ENCODE peak calls at places on chromosomes 5 and 9, in nine cellular contexts. One of them, this sample, is unnamed.

GRCh38 chr5:168612123-168612522 is 33.0 kb upstream of the PANK3 start:
- DNase-seq in H9: no peak
- DNase-seq in H54: no peak
- DNase-seq in stimulated activated CD4-positive, alpha-beta T cell treated with anti-CD3 and anti-CD28 coated beads, TNF-alpha, amount 100 ng/mL, for 24 hours: no peak
- DNase-seq in GM06990: no peak
- DNase-seq in CD8-positive, alpha-beta memory T cell: no peak
- DNase-seq in psoas muscle: no peak
- DNase-seq in left cardiac atrium: no peak
- DNase-seq in CD8-positive, alpha-beta T cell: no peak
- DNase-seq in this sample: no peak

GRCh38 chr9:2299843-2300205 is 284.7 kb downstream of the SMARCA2 start:
- DNase-seq in H54: no peak
- DNase-seq in CD8-positive, alpha-beta memory T cell: no peak
- DNase-seq in stimulated activated CD4-positive, alpha-beta T cell treated with anti-CD3 and anti-CD28 coated beads, TNF-alpha, amount 100 ng/mL, for 24 hours: no peak
- DNase-seq in CD8-positive, alpha-beta T cell: no peak
- DNase-seq in H9: no peak
- DNase-seq in GM06990: no peak
- DNase-seq in left cardiac atrium: no peak
- DNase-seq in psoas muscle: no peak
- DNase-seq in this sample: no peak

GRCh38 chr9:92759446-92759845 is 5.2 kb downstream of the BICD2 start:
- DNase-seq in psoas muscle: no peak
- DNase-seq in H54: no peak
- DNase-seq in CD8-positive, alpha-beta memory T cell: no peak
- DNase-seq in left cardiac atrium: no peak
- DNase-seq in H9: no peak
- DNase-seq in GM06990: no peak
- DNase-seq in CD8-positive, alpha-beta T cell: no peak
- DNase-seq in stimulated activated CD4-positive, alpha-beta T cell treated with anti-CD3 and anti-CD28 coated beads, TNF-alpha, amount 100 ng/mL, for 24 hours: no peak
- DNase-seq in this sample: no peak

GRCh38 chr9:91177661-91178280 is 183.9 kb downstream of the AUH start:
- DNase-seq in GM06990: no peak
- DNase-seq in H54: no peak
- DNase-seq in H9: no peak
- DNase-seq in CD8-positive, alpha-beta T cell: no peak
- DNase-seq in CD8-positive, alpha-beta memory T cell: no peak
- DNase-seq in stimulated activated CD4-positive, alpha-beta T cell treated with anti-CD3 and anti-CD28 coated beads, TNF-alpha, amount 100 ng/mL, for 24 hours: no peak
- DNase-seq in psoas muscle: no peak
- DNase-seq in left cardiac atrium: no peak
- DNase-seq in this sample: no peak

GRCh38 chr5:74063346-74063745 is 437.4 kb downstream of the ARHGEF28 start:
- DNase-seq in CD8-positive, alpha-beta memory T cell: no peak
- DNase-seq in CD8-positive, alpha-beta T cell: no peak
- DNase-seq in stimulated activated CD4-positive, alpha-beta T cell treated with anti-CD3 and anti-CD28 coated beads, TNF-alpha, amount 100 ng/mL, for 24 hours: no peak
- DNase-seq in GM06990: no peak
- DNase-seq in H9: no peak
- DNase-seq in left cardiac atrium: no peak
- DNase-seq in psoas muscle: no peak
- DNase-seq in H54: no peak
- DNase-seq in this sample: no peak

GRCh38 chr9:4328723-4329122 is 28.9 kb upstream of the GLIS3 start:
- DNase-seq in CD8-positive, alpha-beta memory T cell: no peak
- DNase-seq in stimulated activated CD4-positive, alpha-beta T cell treated with anti-CD3 and anti-CD28 coated beads, TNF-alpha, amount 100 ng/mL, for 24 hours: no peak
- DNase-seq in H9: no peak
- DNase-seq in H54: no peak
- DNase-seq in psoas muscle: no peak
- DNase-seq in CD8-positive, alpha-beta T cell: no peak
- DNase-seq in GM06990: no peak
- DNase-seq in left cardiac atrium: no peak
- DNase-seq in this sample: no peak

GRCh38 chr9:138023394-138024124 is 146.0 kb downstream of the CACNA1B start:
- DNase-seq in GM06990: no peak
- DNase-seq in CD8-positive, alpha-beta memory T cell: no peak
- DNase-seq in H9: peak
- DNase-seq in stimulated activated CD4-positive, alpha-beta T cell treated with anti-CD3 and anti-CD28 coated beads, TNF-alpha, amount 100 ng/mL, for 24 hours: no peak
- DNase-seq in H54: no peak
- DNase-seq in left cardiac atrium: no peak
- DNase-seq in CD8-positive, alpha-beta T cell: no peak
- DNase-seq in psoas muscle: peak
- DNase-seq in this sample: no peak

GRCh38 chr9:94639045-94639995 is at the start of gene FBP1:
- DNase-seq in H54: no peak
- DNase-seq in psoas muscle: peak
- DNase-seq in left cardiac atrium: peak
- DNase-seq in CD8-positive, alpha-beta T cell: peak
- DNase-seq in CD8-positive, alpha-beta memory T cell: peak
- DNase-seq in H9: peak
- DNase-seq in GM06990: peak
- DNase-seq in stimulated activated CD4-positive, alpha-beta T cell treated with anti-CD3 and anti-CD28 coated beads, TNF-alpha, amount 100 ng/mL, for 24 hours: no peak
- DNase-seq in this sample: no peak

GRCh38 chr9:88628811-88629210 is 93.8 kb downstream of the NXNL2 start:
- DNase-seq in H9: no peak
- DNase-seq in GM06990: no peak
- DNase-seq in CD8-positive, alpha-beta memory T cell: no peak
- DNase-seq in left cardiac atrium: no peak
- DNase-seq in stimulated activated CD4-positive, alpha-beta T cell treated with anti-CD3 and anti-CD28 coated beads, TNF-alpha, amount 100 ng/mL, for 24 hours: no peak
- DNase-seq in psoas muscle: no peak
- DNase-seq in CD8-positive, alpha-beta T cell: no peak
- DNase-seq in H54: no peak
- DNase-seq in this sample: no peak

GRCh38 chr9:134822541-134822940 is 58.1 kb upstream of the FCN2 start:
- DNase-seq in GM06990: no peak
- DNase-seq in CD8-positive, alpha-beta memory T cell: no peak
- DNase-seq in stimulated activated CD4-positive, alpha-beta T cell treated with anti-CD3 and anti-CD28 coated beads, TNF-alpha, amount 100 ng/mL, for 24 hours: no peak
- DNase-seq in H54: no peak
- DNase-seq in CD8-positive, alpha-beta T cell: no peak
- DNase-seq in H9: no peak
- DNase-seq in left cardiac atrium: no peak
- DNase-seq in psoas muscle: no peak
- DNase-seq in this sample: no peak

GRCh38 chr5:62731011-62731410 is 152.4 kb downstream of the LRRC70 start:
- DNase-seq in psoas muscle: no peak
- DNase-seq in CD8-positive, alpha-beta T cell: no peak
- DNase-seq in H9: no peak
- DNase-seq in GM06990: no peak
- DNase-seq in left cardiac atrium: no peak
- DNase-seq in H54: no peak
- DNase-seq in CD8-positive, alpha-beta memory T cell: no peak
- DNase-seq in stimulated activated CD4-positive, alpha-beta T cell treated with anti-CD3 and anti-CD28 coated beads, TNF-alpha, amount 100 ng/mL, for 24 hours: no peak
- DNase-seq in this sample: no peak

GRCh38 chr9:89359636-89360315 is 41.5 kb downstream of the SECISBP2 start:
- DNase-seq in H54: no peak
- DNase-seq in CD8-positive, alpha-beta memory T cell: no peak
- DNase-seq in psoas muscle: no peak
- DNase-seq in CD8-positive, alpha-beta T cell: no peak
- DNase-seq in GM06990: no peak
- DNase-seq in left cardiac atrium: peak
- DNase-seq in H9: peak
- DNase-seq in stimulated activated CD4-positive, alpha-beta T cell treated with anti-CD3 and anti-CD28 coated beads, TNF-alpha, amount 100 ng/mL, for 24 hours: no peak
- DNase-seq in this sample: no peak

GRCh38 chr5:74667396-74667795 is 17.6 kb upstream of the HEXB start:
- DNase-seq in psoas muscle: no peak
- DNase-seq in CD8-positive, alpha-beta T cell: no peak
- DNase-seq in H9: no peak
- DNase-seq in stimulated activated CD4-positive, alpha-beta T cell treated with anti-CD3 and anti-CD28 coated beads, TNF-alpha, amount 100 ng/mL, for 24 hours: no peak
- DNase-seq in GM06990: no peak
- DNase-seq in left cardiac atrium: no peak
- DNase-seq in CD8-positive, alpha-beta memory T cell: no peak
- DNase-seq in H54: no peak
- DNase-seq in this sample: no peak

GRCh38 chr5:21097661-21098060 is 1109.7 kb upstream of the CDH18 start:
- DNase-seq in psoas muscle: no peak
- DNase-seq in H9: no peak
- DNase-seq in H54: no peak
- DNase-seq in CD8-positive, alpha-beta T cell: no peak
- DNase-seq in left cardiac atrium: no peak
- DNase-seq in CD8-positive, alpha-beta memory T cell: no peak
- DNase-seq in stimulated activated CD4-positive, alpha-beta T cell treated with anti-CD3 and anti-CD28 coated beads, TNF-alpha, amount 100 ng/mL, for 24 hours: no peak
- DNase-seq in GM06990: no peak
- DNase-seq in this sample: no peak

GRCh38 chr9:124835026-124835501 is 18.2 kb upstream of the WDR38 start:
- DNase-seq in CD8-positive, alpha-beta T cell: no peak
- DNase-seq in stimulated activated CD4-positive, alpha-beta T cell treated with anti-CD3 and anti-CD28 coated beads, TNF-alpha, amount 100 ng/mL, for 24 hours: no peak
- DNase-seq in H54: peak
- DNase-seq in left cardiac atrium: peak
- DNase-seq in GM06990: no peak
- DNase-seq in H9: no peak
- DNase-seq in CD8-positive, alpha-beta memory T cell: no peak
- DNase-seq in psoas muscle: peak
- DNase-seq in this sample: no peak

GRCh38 chr9:122164286-122164685 is 4.6 kb downstream of the MORN5 start:
- DNase-seq in H54: no peak
- DNase-seq in H9: no peak
- DNase-seq in CD8-positive, alpha-beta T cell: no peak
- DNase-seq in GM06990: no peak
- DNase-seq in stimulated activated CD4-positive, alpha-beta T cell treated with anti-CD3 and anti-CD28 coated beads, TNF-alpha, amount 100 ng/mL, for 24 hours: no peak
- DNase-seq in CD8-positive, alpha-beta memory T cell: no peak
- DNase-seq in psoas muscle: no peak
- DNase-seq in left cardiac atrium: no peak
- DNase-seq in this sample: no peak

GRCh38 chr5:171743786-171744076 is 41.9 kb upstream of the SMIM23 start:
- DNase-seq in CD8-positive, alpha-beta memory T cell: no peak
- DNase-seq in left cardiac atrium: no peak
- DNase-seq in stimulated activated CD4-positive, alpha-beta T cell treated with anti-CD3 and anti-CD28 coated beads, TNF-alpha, amount 100 ng/mL, for 24 hours: no peak
- DNase-seq in psoas muscle: no peak
- DNase-seq in CD8-positive, alpha-beta T cell: no peak
- DNase-seq in H9: no peak
- DNase-seq in GM06990: no peak
- DNase-seq in H54: no peak
- DNase-seq in this sample: no peak

GRCh38 chr5:133611357-133612020 is 852 bp downstream of the FSTL4 start:
- DNase-seq in psoas muscle: no peak
- DNase-seq in GM06990: peak
- DNase-seq in CD8-positive, alpha-beta T cell: no peak
- DNase-seq in CD8-positive, alpha-beta memory T cell: no peak
- DNase-seq in H9: no peak
- DNase-seq in stimulated activated CD4-positive, alpha-beta T cell treated with anti-CD3 and anti-CD28 coated beads, TNF-alpha, amount 100 ng/mL, for 24 hours: no peak
- DNase-seq in H54: no peak
- DNase-seq in left cardiac atrium: no peak
- DNase-seq in this sample: no peak

GRCh38 chr5:136113606-136114005 is 19.0 kb upstream of the SMAD5 start:
- DNase-seq in H9: no peak
- DNase-seq in CD8-positive, alpha-beta memory T cell: no peak
- DNase-seq in H54: no peak
- DNase-seq in psoas muscle: no peak
- DNase-seq in GM06990: no peak
- DNase-seq in CD8-positive, alpha-beta T cell: no peak
- DNase-seq in left cardiac atrium: no peak
- DNase-seq in stimulated activated CD4-positive, alpha-beta T cell treated with anti-CD3 and anti-CD28 coated beads, TNF-alpha, amount 100 ng/mL, for 24 hours: no peak
- DNase-seq in this sample: no peak

GRCh38 chr9:73371801-73372200 is 220.1 kb downstream of the ANXA1 start:
- DNase-seq in H54: no peak
- DNase-seq in GM06990: no peak
- DNase-seq in CD8-positive, alpha-beta memory T cell: no peak
- DNase-seq in CD8-positive, alpha-beta T cell: no peak
- DNase-seq in left cardiac atrium: no peak
- DNase-seq in stimulated activated CD4-positive, alpha-beta T cell treated with anti-CD3 and anti-CD28 coated beads, TNF-alpha, amount 100 ng/mL, for 24 hours: no peak
- DNase-seq in psoas muscle: no peak
- DNase-seq in H9: no peak
- DNase-seq in this sample: no peak

GRCh38 chr5:133993152-133993548 is 11.6 kb downstream of the VDAC1 start:
- DNase-seq in psoas muscle: no peak
- DNase-seq in stimulated activated CD4-positive, alpha-beta T cell treated with anti-CD3 and anti-CD28 coated beads, TNF-alpha, amount 100 ng/mL, for 24 hours: no peak
- DNase-seq in H54: no peak
- DNase-seq in H9: no peak
- DNase-seq in CD8-positive, alpha-beta memory T cell: no peak
- DNase-seq in CD8-positive, alpha-beta T cell: no peak
- DNase-seq in GM06990: no peak
- DNase-seq in left cardiac atrium: no peak
- DNase-seq in this sample: no peak

GRCh38 chr5:138110266-138110963 is 26.6 kb downstream of the WNT8A start:
- DNase-seq in H9: no peak
- DNase-seq in stimulated activated CD4-positive, alpha-beta T cell treated with anti-CD3 and anti-CD28 coated beads, TNF-alpha, amount 100 ng/mL, for 24 hours: no peak
- DNase-seq in H54: no peak
- DNase-seq in CD8-positive, alpha-beta memory T cell: no peak
- DNase-seq in GM06990: no peak
- DNase-seq in left cardiac atrium: no peak
- DNase-seq in psoas muscle: no peak
- DNase-seq in CD8-positive, alpha-beta T cell: no peak
- DNase-seq in this sample: no peak

GRCh38 chr5:72485366-72486052 is 21.7 kb downstream of the ZNF366 start:
- DNase-seq in GM06990: no peak
- DNase-seq in H54: no peak
- DNase-seq in CD8-positive, alpha-beta T cell: no peak
- DNase-seq in stimulated activated CD4-positive, alpha-beta T cell treated with anti-CD3 and anti-CD28 coated beads, TNF-alpha, amount 100 ng/mL, for 24 hours: no peak
- DNase-seq in left cardiac atrium: no peak
- DNase-seq in H9: no peak
- DNase-seq in CD8-positive, alpha-beta memory T cell: no peak
- DNase-seq in psoas muscle: no peak
- DNase-seq in this sample: no peak

GRCh38 chr5:169126376-169127043 is 174.4 kb downstream of the SLIT3 start:
- DNase-seq in stimulated activated CD4-positive, alpha-beta T cell treated with anti-CD3 and anti-CD28 coated beads, TNF-alpha, amount 100 ng/mL, for 24 hours: no peak
- DNase-seq in CD8-positive, alpha-beta T cell: no peak
- DNase-seq in CD8-positive, alpha-beta memory T cell: no peak
- DNase-seq in GM06990: no peak
- DNase-seq in psoas muscle: no peak
- DNase-seq in left cardiac atrium: no peak
- DNase-seq in H9: no peak
- DNase-seq in H54: no peak
- DNase-seq in this sample: no peak

GRCh38 chr9:91690540-91691249 is 259.3 kb downstream of the ROR2 start:
- DNase-seq in GM06990: no peak
- DNase-seq in stimulated activated CD4-positive, alpha-beta T cell treated with anti-CD3 and anti-CD28 coated beads, TNF-alpha, amount 100 ng/mL, for 24 hours: no peak
- DNase-seq in psoas muscle: no peak
- DNase-seq in left cardiac atrium: no peak
- DNase-seq in H54: no peak
- DNase-seq in CD8-positive, alpha-beta memory T cell: no peak
- DNase-seq in CD8-positive, alpha-beta T cell: no peak
- DNase-seq in H9: no peak
- DNase-seq in this sample: no peak

GRCh38 chr5:78320461-78320860 is 26.0 kb upstream of the AP3B1 start:
- DNase-seq in GM06990: no peak
- DNase-seq in stimulated activated CD4-positive, alpha-beta T cell treated with anti-CD3 and anti-CD28 coated beads, TNF-alpha, amount 100 ng/mL, for 24 hours: no peak
- DNase-seq in CD8-positive, alpha-beta memory T cell: no peak
- DNase-seq in CD8-positive, alpha-beta T cell: no peak
- DNase-seq in H54: no peak
- DNase-seq in H9: no peak
- DNase-seq in psoas muscle: no peak
- DNase-seq in left cardiac atrium: no peak
- DNase-seq in this sample: no peak

GRCh38 chr9:84238652-84239051 is 101.9 kb downstream of the SLC28A3 start:
- DNase-seq in CD8-positive, alpha-beta memory T cell: no peak
- DNase-seq in psoas muscle: no peak
- DNase-seq in CD8-positive, alpha-beta T cell: no peak
- DNase-seq in H54: peak
- DNase-seq in left cardiac atrium: no peak
- DNase-seq in H9: no peak
- DNase-seq in stimulated activated CD4-positive, alpha-beta T cell treated with anti-CD3 and anti-CD28 coated beads, TNF-alpha, amount 100 ng/mL, for 24 hours: no peak
- DNase-seq in GM06990: no peak
- DNase-seq in this sample: no peak

GRCh38 chr5:40442346-40442745 is 237.4 kb upstream of the PTGER4 start:
- DNase-seq in CD8-positive, alpha-beta memory T cell: peak
- DNase-seq in CD8-positive, alpha-beta T cell: no peak
- DNase-seq in psoas muscle: no peak
- DNase-seq in stimulated activated CD4-positive, alpha-beta T cell treated with anti-CD3 and anti-CD28 coated beads, TNF-alpha, amount 100 ng/mL, for 24 hours: no peak
- DNase-seq in GM06990: no peak
- DNase-seq in left cardiac atrium: no peak
- DNase-seq in H9: no peak
- DNase-seq in H54: no peak
- DNase-seq in this sample: no peak

GRCh38 chr9:128271112-128271511 is 4.7 kb downstream of the GOLGA2 start:
- DNase-seq in left cardiac atrium: no peak
- DNase-seq in psoas muscle: no peak
- DNase-seq in CD8-positive, alpha-beta T cell: no peak
- DNase-seq in H54: no peak
- DNase-seq in stimulated activated CD4-positive, alpha-beta T cell treated with anti-CD3 and anti-CD28 coated beads, TNF-alpha, amount 100 ng/mL, for 24 hours: no peak
- DNase-seq in GM06990: no peak
- DNase-seq in H9: no peak
- DNase-seq in CD8-positive, alpha-beta memory T cell: no peak
- DNase-seq in this sample: no peak

GRCh38 chr9:6999788-7000187 is 242.0 kb downstream of the KDM4C start:
- DNase-seq in left cardiac atrium: no peak
- DNase-seq in H9: no peak
- DNase-seq in stimulated activated CD4-positive, alpha-beta T cell treated with anti-CD3 and anti-CD28 coated beads, TNF-alpha, amount 100 ng/mL, for 24 hours: no peak
- DNase-seq in H54: no peak
- DNase-seq in CD8-positive, alpha-beta T cell: no peak
- DNase-seq in GM06990: no peak
- DNase-seq in psoas muscle: no peak
- DNase-seq in CD8-positive, alpha-beta memory T cell: no peak
- DNase-seq in this sample: no peak

GRCh38 chr5:464446-464842 is 21.5 kb downstream of the EXOC3 start:
- DNase-seq in CD8-positive, alpha-beta memory T cell: no peak
- DNase-seq in psoas muscle: peak
- DNase-seq in GM06990: no peak
- DNase-seq in left cardiac atrium: no peak
- DNase-seq in CD8-positive, alpha-beta T cell: no peak
- DNase-seq in H9: no peak
- DNase-seq in stimulated activated CD4-positive, alpha-beta T cell treated with anti-CD3 and anti-CD28 coated beads, TNF-alpha, amount 100 ng/mL, for 24 hours: no peak
- DNase-seq in H54: no peak
- DNase-seq in this sample: no peak